ENCODE peak calls at places on chromosomes 16 and 17, in six cellular contexts. W, V, J, X, F and T are unnamed samples.

GRCh38 chr17:67476787-67477335 is 99.8 kb downstream of the PITPNC1 start:
- DNase-seq in W (no peak), V (no peak), J (no peak), X (no peak), F (no peak), T (no peak)

GRCh38 chr16:85238233-85238647 is 126.0 kb upstream of the CIBAR2 start:
- DNase-seq in W (no peak), V (peak), J (no peak), X (no peak), F (peak), T (peak)

GRCh38 chr17:59154335-59154720 is 658 bp downstream of the SKA2 start:
- DNase-seq in W (no peak), V (peak), J (peak), X (peak), F (no peak), T (no peak)

GRCh38 chr16:29141586-29142324 is 156.9 kb downstream of the LAT start:
- DNase-seq in W (no peak), V (no peak), J (no peak), X (no peak), F (no peak), T (no peak)

GRCh38 chr17:74766413-74766812 is 9.7 kb downstream of the NAT9 start:
- DNase-seq in W (no peak), V (no peak), J (no peak), X (no peak), F (no peak), T (no peak)

GRCh38 chr17:75652934-75653549 is 13.9 kb downstream of the RECQL5 start:
- DNase-seq in W (no peak), V (no peak), J (peak), X (peak), F (no peak), T (peak)

GRCh38 chr17:8994319-8994718 is 27.0 kb upstream of the NTN1 start:
- DNase-seq in W (peak), V (peak), J (peak), X (peak), F (no peak), T (peak)

GRCh38 chr17:7842950-7843535 is 9.0 kb downstream of the KDM6B start:
- DNase-seq in W (no peak), V (peak), J (peak), X (peak), F (peak), T (peak)

GRCh38 chr16:53457670-53458069 is 23.4 kb downstream of the RBL2 start:
- DNase-seq in W (peak), V (peak), J (no peak), X (peak), F (no peak), T (no peak)

GRCh38 chr17:48024149-48025039 is 13.2 kb downstream of the COPZ2 start:
- DNase-seq in W (no peak), V (peak), J (peak), X (peak), F (no peak), T (peak)

GRCh38 chr17:57405486-57406072 is 149.3 kb downstream of the MSI2 start:
- DNase-seq in W (no peak), V (no peak), J (no peak), X (no peak), F (no peak), T (no peak)

GRCh38 chr16:90077757-90078593 is 844 bp upstream of the PRDM7 start:
- DNase-seq in W (no peak), V (peak), J (peak), X (peak), F (no peak), T (peak)

GRCh38 chr16:61617214-61617783 is 418.9 kb downstream of the CDH8 start:
- DNase-seq in W (no peak), V (no peak), J (no peak), X (no peak), F (no peak), T (no peak)

GRCh38 chr16:30397776-30398659 is 2.8 kb downstream of the ZNF48 start:
- DNase-seq in W (no peak), V (no peak), J (no peak), X (no peak), F (no peak), T (no peak)

GRCh38 chr17:164536-165235 is 16.8 kb downstream of the DOC2B start:
- DNase-seq in W (no peak), V (peak), J (peak), X (peak), F (no peak), T (peak)

GRCh38 chr16:4378202-4378666 is 6.6 kb downstream of the VASN start:
- DNase-seq in W (no peak), V (no peak), J (no peak), X (peak), F (no peak), T (peak)

GRCh38 chr16:56673916-56674315 is 4.3 kb downstream of the MT1H start:
- DNase-seq in W (no peak), V (peak), J (peak), X (no peak), F (no peak), T (peak)

GRCh38 chr16:78184554-78185183 is 85.2 kb downstream of the WWOX start:
- DNase-seq in W (no peak), V (peak), J (peak), X (no peak), F (no peak), T (no peak)

GRCh38 chr16:77967054-77968035 is 55.0 kb upstream of the CLEC3A start:
- DNase-seq in W (no peak), V (no peak), J (no peak), X (no peak), F (no peak), T (no peak)

GRCh38 chr17:76542566-76542971 is 2.7 kb downstream of the PRCD start:
- DNase-seq in W (no peak), V (no peak), J (no peak), X (no peak), F (no peak), T (no peak)